ENCODE peak calls at places on chromosome 7, in four cellular contexts. C, G, V and B are unnamed samples.

GRCh38 chr7:159007308-159008054 is 137.2 kb downstream of the VIPR2 start:
- DNase-seq in C (no peak), G (no peak), V (no peak), B (no peak)

GRCh38 chr7:99224263-99224947 is 16.5 kb upstream of the KPNA7 start:
- DNase-seq in C (no peak), G (peak), V (peak), B (no peak)

GRCh38 chr7:71566376-71566775 is 434.4 kb downstream of the GALNT17 start:
- DNase-seq in C (no peak), G (no peak), V (no peak), B (no peak)

GRCh38 chr7:81005254-81005653 is 86.4 kb upstream of the SEMA3C start:
- DNase-seq in C (no peak), G (no peak), V (no peak), B (no peak)

GRCh38 chr7:135291809-135292253 is 58.2 kb downstream of the STRA8 start:
- DNase-seq in C (no peak), G (no peak), V (no peak), B (no peak)

GRCh38 chr7:44977304-44977858 is 1.4 kb downstream of the MYO1G start:
- DNase-seq in C (no peak), G (no peak), V (no peak), B (no peak)

GRCh38 chr7:82745117-82745516 is 301.5 kb upstream of the CACNA2D1 start:
- DNase-seq in C (no peak), G (no peak), V (no peak), B (peak)

GRCh38 chr7:101511965-101512364 is 117.1 kb downstream of the MYL10 start:
- DNase-seq in C (no peak), G (no peak), V (no peak), B (no peak)

GRCh38 chr7:107938448-107939250 is 47.7 kb downstream of the DLD start:
- DNase-seq in C (no peak), G (no peak), V (no peak), B (no peak)

GRCh38 chr7:115406216-115406615 is 484.3 kb downstream of the MDFIC start:
- DNase-seq in C (no peak), G (no peak), V (no peak), B (no peak)

GRCh38 chr7:121800916-121801675 is 71.9 kb upstream of the PTPRZ1 start:
- DNase-seq in C (no peak), G (no peak), V (no peak), B (no peak)

GRCh38 chr7:26376208-26376917 is 84.7 kb downstream of the SNX10 start:
- DNase-seq in C (peak), G (no peak), V (no peak), B (no peak)
- TF ChIP-seq YY1 in C (no peak), G (no peak), V (no peak), B (no peak)

GRCh38 chr7:66409493-66409892 is 204.4 kb downstream of the TPST1 start:
- DNase-seq in C (no peak), G (no peak), V (no peak), B (no peak)

GRCh38 chr7:66418537-66418936 is 210.1 kb upstream of the KCTD7 start:
- DNase-seq in C (no peak), G (no peak), V (no peak), B (no peak)

GRCh38 chr7:66415659-66416265 is 210.6 kb downstream of the TPST1 start:
- DNase-seq in C (no peak), G (no peak), V (no peak), B (no peak)

GRCh38 chr7:66419210-66419609 is 209.5 kb upstream of the KCTD7 start:
- DNase-seq in C (no peak), G (no peak), V (peak), B (no peak)

GRCh38 chr7:66413379-66414114 is 208.4 kb downstream of the TPST1 start:
- DNase-seq in C (peak), G (no peak), V (no peak), B (peak)
- TF ChIP-seq YY1 in C (no peak), G (no peak), V (no peak), B (no peak)

DNA sequence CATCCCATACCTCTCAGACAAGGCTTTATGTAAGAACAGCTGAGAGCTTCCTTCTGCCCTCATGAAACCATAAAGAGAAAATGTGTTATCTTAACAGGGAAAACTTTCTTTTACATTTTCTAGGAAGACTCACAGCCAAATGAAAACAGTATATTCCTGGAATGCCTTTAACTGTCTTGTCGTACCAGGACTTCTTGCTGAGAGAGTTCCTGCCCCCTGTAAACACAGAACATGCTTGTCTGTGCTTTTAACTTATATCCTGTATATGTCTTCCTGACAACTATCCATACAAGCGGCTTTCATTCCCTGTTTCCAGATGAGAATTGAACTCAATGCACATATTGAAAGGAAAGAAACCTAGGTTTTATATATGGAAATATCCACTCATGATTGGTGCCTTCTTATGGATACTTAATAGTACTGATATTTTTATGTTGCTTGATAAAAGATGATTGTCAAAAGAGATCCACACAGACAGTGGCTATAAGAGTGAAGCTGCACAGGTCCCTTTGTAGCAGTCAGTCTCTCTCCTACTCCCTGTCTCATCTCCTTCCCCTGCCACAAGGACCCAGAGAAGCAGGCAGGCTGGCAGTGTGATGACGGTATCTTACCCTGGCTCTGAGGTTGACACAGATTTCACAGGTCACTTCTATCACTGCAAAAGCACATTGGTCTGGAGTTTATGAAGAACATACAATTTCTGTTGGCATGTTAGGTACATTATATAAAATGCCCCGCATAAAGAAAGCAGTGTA is 64.6 kb upstream of the AHR start:
- DNase-seq in C (no peak), G (no peak), V (peak), B (no peak)
- TF ChIP-seq YY1 in C (no peak), G (no peak), V (no peak), B (no peak)

GRCh38 chr7:50363327-50364060 is 59.0 kb downstream of the IKZF1 start:
- DNase-seq in C (no peak), G (no peak), V (no peak), B (no peak)
- TF ChIP-seq YY1 in C (no peak), G (no peak), V (no peak), B (no peak)

GRCh38 chr7:116763647-116764046 is 91.7 kb downstream of the MET start:
- DNase-seq in C (no peak), G (no peak), V (no peak), B (no peak)

GRCh38 chr7:116766881-116767280 is 94.9 kb downstream of the MET start:
- DNase-seq in C (no peak), G (no peak), V (no peak), B (no peak)

GRCh38 chr7:116762951-116763350 is 91.0 kb downstream of the MET start:
- DNase-seq in C (no peak), G (no peak), V (no peak), B (no peak)
- TF ChIP-seq YY1 in C (no peak), G (no peak), V (no peak), B (no peak)

GRCh38 chr7:102916426-102916825 is 3.6 kb downstream of the LRRC17 start:
- DNase-seq in C (no peak), G (no peak), V (no peak), B (no peak)

GRCh38 chr7:102916881-102917280 is 4.1 kb downstream of the LRRC17 start:
- DNase-seq in C (no peak), G (no peak), V (no peak), B (no peak)

GRCh38 chr7:102912742-102913141 is at the start of gene LRRC17:
- DNase-seq in C (no peak), G (no peak), V (no peak), B (no peak)

GRCh38 chr7:102914585-102914984 is 1.8 kb downstream of the LRRC17 start:
- DNase-seq in C (no peak), G (no peak), V (no peak), B (no peak)

DNA sequence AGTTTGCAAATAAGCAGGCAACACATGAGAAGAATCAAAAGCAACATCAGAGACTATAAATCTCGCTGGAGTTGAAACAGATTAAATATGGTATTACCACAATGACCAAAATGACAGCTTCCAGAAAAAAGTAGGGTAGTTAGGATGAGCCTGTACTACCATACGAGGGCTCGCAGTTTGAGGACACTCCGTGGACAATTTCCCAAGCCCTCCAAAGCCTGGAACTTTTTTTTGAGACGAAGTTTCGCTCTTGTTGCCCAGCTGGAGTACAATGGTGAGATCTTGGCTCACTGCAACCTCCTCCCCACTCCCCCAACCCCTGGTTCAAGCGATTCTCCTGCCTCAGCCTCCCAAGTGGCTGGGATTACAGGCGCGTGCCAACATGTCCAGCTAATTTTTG is 1.0 kb downstream of the LRRC17 start:
- DNase-seq in C (no peak), G (no peak), V (no peak), B (no peak)
- TF ChIP-seq YY1 in C (no peak), G (no peak), V (no peak), B (no peak)